ENCODE peak calls at places on chromosome 3, in four cellular contexts. One of them, this sample, is unnamed.
A peak's percentile ranks its signal among the peaks of the same experiment; 100 is the strongest.

GRCh38 chr3:29412117-29412516 is 131.2 kb downstream of the RBMS3 start:
- DNase-seq in activated T-helper 1 cell treated with anti-CD3 and anti-CD28 coated beads, Interleukin-2, amount 50 U/mL, for 16 hours: no peak
- DNase-seq in germinal center: peak; percentile 9
- DNase-seq in AG08395: no peak
- DNase-seq in this sample: no peak

GRCh38 chr3:125280966-125281365 is 68.4 kb upstream of the SLC12A8 start:
- DNase-seq in activated T-helper 1 cell treated with anti-CD3 and anti-CD28 coated beads, Interleukin-2, amount 50 U/mL, for 16 hours: no peak
- DNase-seq in germinal center: no peak
- DNase-seq in AG08395: peak; percentile 59
- DNase-seq in this sample: no peak

GRCh38 chr3:46882377-46883015 is 5.0 kb downstream of the PTH1R start:
- DNase-seq in activated T-helper 1 cell treated with anti-CD3 and anti-CD28 coated beads, Interleukin-2, amount 50 U/mL, for 16 hours: no peak
- DNase-seq in AG08395: no peak
- DNase-seq in germinal center: no peak
- DNase-seq in this sample: peak; percentile 90

GRCh38 chr3:125990253-125990970 is 21.4 kb downstream of the ROPN1B start:
- DNase-seq in germinal center: peak; percentile 68
- DNase-seq in activated T-helper 1 cell treated with anti-CD3 and anti-CD28 coated beads, Interleukin-2, amount 50 U/mL, for 16 hours: peak; percentile 44
- DNase-seq in AG08395: peak; percentile 77
- DNase-seq in this sample: peak; percentile 74

GRCh38 chr3:58557496-58557895 is 19.7 kb downstream of the FAM107A start:
- DNase-seq in activated T-helper 1 cell treated with anti-CD3 and anti-CD28 coated beads, Interleukin-2, amount 50 U/mL, for 16 hours: no peak
- DNase-seq in AG08395: no peak
- DNase-seq in germinal center: no peak
- DNase-seq in this sample: no peak

GRCh38 chr3:122094125-122094524 is 39.0 kb downstream of the CD86 start:
- DNase-seq in germinal center: no peak
- DNase-seq in AG08395: no peak
- DNase-seq in activated T-helper 1 cell treated with anti-CD3 and anti-CD28 coated beads, Interleukin-2, amount 50 U/mL, for 16 hours: no peak
- DNase-seq in this sample: no peak

GRCh38 chr3:167843483-167843882 is 108.0 kb downstream of the SERPINI1 start:
- DNase-seq in activated T-helper 1 cell treated with anti-CD3 and anti-CD28 coated beads, Interleukin-2, amount 50 U/mL, for 16 hours: no peak
- DNase-seq in AG08395: no peak
- DNase-seq in germinal center: no peak
- DNase-seq in this sample: no peak

GRCh38 chr3:140834266-140835037 is 107.2 kb upstream of the SLC25A36 start:
- DNase-seq in activated T-helper 1 cell treated with anti-CD3 and anti-CD28 coated beads, Interleukin-2, amount 50 U/mL, for 16 hours: no peak
- DNase-seq in AG08395: no peak
- DNase-seq in germinal center: no peak
- DNase-seq in this sample: no peak

GRCh38 chr3:184448321-184449160 is 68.7 kb downstream of the CHRD start:
- DNase-seq in activated T-helper 1 cell treated with anti-CD3 and anti-CD28 coated beads, Interleukin-2, amount 50 U/mL, for 16 hours: no peak
- DNase-seq in AG08395: peak; percentile 38
- DNase-seq in germinal center: no peak
- DNase-seq in this sample: peak; percentile 77

GRCh38 chr3:141561426-141562034 is 74.7 kb downstream of the RASA2 start:
- DNase-seq in AG08395: peak; percentile 50
- DNase-seq in germinal center: peak; percentile 31
- DNase-seq in activated T-helper 1 cell treated with anti-CD3 and anti-CD28 coated beads, Interleukin-2, amount 50 U/mL, for 16 hours: no peak
- DNase-seq in this sample: peak; percentile 37

GRCh38 chr3:133570937-133571320 is 2.6 kb upstream of the CDV3 start:
- DNase-seq in germinal center: no peak
- DNase-seq in AG08395: no peak
- DNase-seq in activated T-helper 1 cell treated with anti-CD3 and anti-CD28 coated beads, Interleukin-2, amount 50 U/mL, for 16 hours: no peak
- DNase-seq in this sample: no peak

GRCh38 chr3:10317311-10317960 is 3.5 kb downstream of the SEC13 start:
- DNase-seq in AG08395: no peak
- DNase-seq in activated T-helper 1 cell treated with anti-CD3 and anti-CD28 coated beads, Interleukin-2, amount 50 U/mL, for 16 hours: no peak
- DNase-seq in germinal center: no peak
- DNase-seq in this sample: no peak

GRCh38 chr3:46215810-46216414 is 7.8 kb upstream of the CCR1 start:
- DNase-seq in AG08395: no peak
- DNase-seq in activated T-helper 1 cell treated with anti-CD3 and anti-CD28 coated beads, Interleukin-2, amount 50 U/mL, for 16 hours: no peak
- DNase-seq in germinal center: no peak
- DNase-seq in this sample: peak; percentile 48

GRCh38 chr3:171396048-171396447 is 64.2 kb downstream of the TNIK start:
- DNase-seq in AG08395: no peak
- DNase-seq in activated T-helper 1 cell treated with anti-CD3 and anti-CD28 coated beads, Interleukin-2, amount 50 U/mL, for 16 hours: no peak
- DNase-seq in germinal center: no peak
- DNase-seq in this sample: no peak

GRCh38 chr3:6726811-6727210 is 134.1 kb upstream of the GRM7 start:
- DNase-seq in activated T-helper 1 cell treated with anti-CD3 and anti-CD28 coated beads, Interleukin-2, amount 50 U/mL, for 16 hours: no peak
- DNase-seq in AG08395: no peak
- DNase-seq in germinal center: no peak
- DNase-seq in this sample: no peak

GRCh38 chr3:86987421-86987715 is 3.6 kb downstream of the VGLL3 start:
- DNase-seq in germinal center: no peak
- DNase-seq in AG08395: no peak
- DNase-seq in activated T-helper 1 cell treated with anti-CD3 and anti-CD28 coated beads, Interleukin-2, amount 50 U/mL, for 16 hours: no peak
- DNase-seq in this sample: no peak

GRCh38 chr3:67075295-67075694 is 77.2 kb downstream of the KBTBD8 start:
- DNase-seq in germinal center: peak; percentile 49
- DNase-seq in activated T-helper 1 cell treated with anti-CD3 and anti-CD28 coated beads, Interleukin-2, amount 50 U/mL, for 16 hours: no peak
- DNase-seq in AG08395: no peak
- DNase-seq in this sample: no peak

GRCh38 chr3:129554356-129555120 is 11.6 kb downstream of the H1-8 start:
- DNase-seq in germinal center: no peak
- DNase-seq in activated T-helper 1 cell treated with anti-CD3 and anti-CD28 coated beads, Interleukin-2, amount 50 U/mL, for 16 hours: no peak
- DNase-seq in AG08395: no peak
- DNase-seq in this sample: no peak

GRCh38 chr3:78969483-78969882 is 798.3 kb downstream of the ROBO1 start:
- DNase-seq in AG08395: peak; percentile 58
- DNase-seq in activated T-helper 1 cell treated with anti-CD3 and anti-CD28 coated beads, Interleukin-2, amount 50 U/mL, for 16 hours: no peak
- DNase-seq in germinal center: no peak
- DNase-seq in this sample: peak; percentile 81

GRCh38 chr3:55690746-55691540 is 203.8 kb upstream of the WNT5A start:
- DNase-seq in activated T-helper 1 cell treated with anti-CD3 and anti-CD28 coated beads, Interleukin-2, amount 50 U/mL, for 16 hours: no peak
- DNase-seq in germinal center: peak; percentile 56
- DNase-seq in AG08395: no peak
- DNase-seq in this sample: no peak

GRCh38 chr3:71578045-71578730 is 5.3 kb downstream of the FOXP1 start:
- DNase-seq in germinal center: no peak
- DNase-seq in activated T-helper 1 cell treated with anti-CD3 and anti-CD28 coated beads, Interleukin-2, amount 50 U/mL, for 16 hours: no peak
- DNase-seq in AG08395: no peak
- DNase-seq in this sample: no peak

GRCh38 chr3:98793971-98794370 is 30.8 kb downstream of the ST3GAL6 start:
- DNase-seq in AG08395: peak; percentile 36
- DNase-seq in germinal center: no peak
- DNase-seq in activated T-helper 1 cell treated with anti-CD3 and anti-CD28 coated beads, Interleukin-2, amount 50 U/mL, for 16 hours: no peak
- DNase-seq in this sample: no peak

GRCh38 chr3:169077394-169077906 is 586.1 kb downstream of the MECOM start:
- DNase-seq in AG08395: no peak
- DNase-seq in activated T-helper 1 cell treated with anti-CD3 and anti-CD28 coated beads, Interleukin-2, amount 50 U/mL, for 16 hours: no peak
- DNase-seq in germinal center: no peak
- DNase-seq in this sample: no peak

This sample was measured in osteoblast.